ENCODE peak calls at places on chromosomes 16 and 17, in five cellular contexts. S, P, R, J and W are unnamed samples.

GRCh38 chr17:43146649-43147048 is 21.5 kb upstream of the BRCA1 start:
- DNase-seq in S (no peak), P (no peak), R (no peak), J (no peak), W (no peak)

GRCh38 chr16:5581963-5582362 is 484.4 kb upstream of the EEF2KMT start:
- DNase-seq in S (no peak), P (no peak), R (no peak), J (no peak), W (no peak)

GRCh38 chr16:81612351-81613170 is 166.5 kb upstream of the PLCG2 start:
- DNase-seq in S (no peak), P (no peak), R (no peak), J (no peak), W (no peak)

GRCh38 chr17:70314506-70314905 is 145.2 kb downstream of the KCNJ2 start:
- DNase-seq in S (no peak), P (no peak), R (no peak), J (no peak), W (no peak)

GRCh38 chr16:4787627-4788482 is at the start of gene SEPTIN12:
- DNase-seq in S (no peak), P (no peak), R (no peak), J (no peak), W (no peak)

GRCh38 chr16:75026892-75027391 is 28.1 kb downstream of the ZNRF1 start:
- DNase-seq in S (no peak), P (no peak), R (no peak), J (no peak), W (no peak)

GRCh38 chr17:68439656-68440290 is 17.5 kb downstream of the WIPI1 start:
- DNase-seq in S (no peak), P (no peak), R (no peak), J (no peak), W (no peak)

GRCh38 chr16:2990891-2991290 is 10.6 kb upstream of the PKMYT1 start:
- DNase-seq in S (no peak), P (peak), R (no peak), J (no peak), W (no peak)

GRCh38 chr16:17133851-17134250 is 336.9 kb downstream of the XYLT1 start:
- DNase-seq in S (no peak), P (no peak), R (no peak), J (no peak), W (no peak)

GRCh38 chr16:69613283-69614154 is 47.8 kb downstream of the NFAT5 start:
- DNase-seq in S (no peak), P (no peak), R (no peak), J (peak), W (no peak)

GRCh38 chr17:49496183-49496865 is 1.2 kb downstream of the NGFR start:
- DNase-seq in S (peak), P (peak), R (no peak), J (peak), W (peak)

GRCh38 chr17:13735444-13735843 is 133.7 kb upstream of the HS3ST3A1 start:
- DNase-seq in S (no peak), P (no peak), R (no peak), J (peak), W (no peak)

GRCh38 chr16:51097729-51098128 is 53.3 kb downstream of the SALL1 start:
- DNase-seq in S (no peak), P (no peak), R (no peak), J (no peak), W (no peak)

GRCh38 chr17:7192271-7192937 is 13.2 kb upstream of the ASGR1 start:
- DNase-seq in S (no peak), P (no peak), R (no peak), J (no peak), W (no peak)

GRCh38 chr17:35898283-35899070 is 18.3 kb upstream of the CCL5 start:
- DNase-seq in S (peak), P (peak), R (no peak), J (no peak), W (no peak)

GRCh38 chr17:40025991-40026815 is 11.0 kb downstream of the CSF3 start:
- DNase-seq in S (no peak), P (no peak), R (no peak), J (no peak), W (no peak)

GRCh38 chr17:7014995-7015586 is 2.7 kb downstream of the RNASEK start:
- DNase-seq in S (no peak), P (no peak), R (no peak), J (peak), W (no peak)

GRCh38 chr17:66492500-66493123 is 190.2 kb downstream of the PRKCA start:
- DNase-seq in S (no peak), P (no peak), R (no peak), J (no peak), W (no peak)

GRCh38 chr17:11644265-11645212 is 46.3 kb downstream of the DNAH9 start:
- DNase-seq in S (peak), P (peak), R (peak), J (peak), W (peak)

GRCh38 chr17:58329808-58330543 is 1.4 kb upstream of the TSPOAP1 start:
- DNase-seq in S (no peak), P (no peak), R (no peak), J (no peak), W (peak)

GRCh38 chr16:1612320-1613111 is at the start of gene CRAMP1:
- DNase-seq in S (peak), P (no peak), R (no peak), J (no peak), W (peak)
- TF ChIP-seq POLR2A in S (no peak), P (no peak), R (no peak), J (peak), W (no peak)

GRCh38 chr17:17817552-17817947 is 19.2 kb downstream of the SREBF1 start:
- DNase-seq in S (no peak), P (no peak), R (no peak), J (no peak), W (no peak)
- TF ChIP-seq POLR2A in S (no peak), P (no peak), R (no peak), J (no peak), W (no peak)

DNA sequence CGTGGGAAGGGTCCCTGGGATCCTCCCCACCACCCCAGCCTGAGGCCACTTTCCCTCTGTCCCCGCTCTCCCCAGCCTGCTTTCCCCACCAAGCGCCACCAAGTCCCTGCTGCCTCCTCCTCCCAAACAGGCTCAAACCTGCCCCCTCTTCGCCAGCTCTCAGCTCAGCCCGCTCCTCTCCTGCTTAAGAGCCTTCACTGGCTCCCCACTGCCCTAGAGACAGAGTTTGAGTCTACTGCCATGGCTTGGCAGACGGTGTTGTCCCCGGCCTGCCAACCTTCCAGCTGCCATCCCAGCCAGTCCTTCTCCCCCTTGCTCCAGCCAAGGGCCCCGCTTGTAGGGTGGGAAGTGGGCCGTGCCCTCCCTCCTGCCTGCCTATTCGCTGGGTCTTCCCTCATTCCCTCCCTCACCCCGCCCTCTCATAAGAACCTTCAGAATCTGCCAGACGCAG is 11.1 kb downstream of the IL4R start:
- DNase-seq in S (no peak), P (no peak), R (no peak), J (no peak), W (no peak)
- TF ChIP-seq POLR2A in S (no peak), P (no peak), R (no peak), J (no peak), W (no peak)

GRCh38 chr17:45244725-45245656 is 16.9 kb downstream of the SPATA32 start:
- DNase-seq in S (no peak), P (no peak), R (no peak), J (no peak), W (no peak)
- TF ChIP-seq POLR2A in S (no peak), P (no peak), R (no peak), J (no peak), W (no peak)

DNA sequence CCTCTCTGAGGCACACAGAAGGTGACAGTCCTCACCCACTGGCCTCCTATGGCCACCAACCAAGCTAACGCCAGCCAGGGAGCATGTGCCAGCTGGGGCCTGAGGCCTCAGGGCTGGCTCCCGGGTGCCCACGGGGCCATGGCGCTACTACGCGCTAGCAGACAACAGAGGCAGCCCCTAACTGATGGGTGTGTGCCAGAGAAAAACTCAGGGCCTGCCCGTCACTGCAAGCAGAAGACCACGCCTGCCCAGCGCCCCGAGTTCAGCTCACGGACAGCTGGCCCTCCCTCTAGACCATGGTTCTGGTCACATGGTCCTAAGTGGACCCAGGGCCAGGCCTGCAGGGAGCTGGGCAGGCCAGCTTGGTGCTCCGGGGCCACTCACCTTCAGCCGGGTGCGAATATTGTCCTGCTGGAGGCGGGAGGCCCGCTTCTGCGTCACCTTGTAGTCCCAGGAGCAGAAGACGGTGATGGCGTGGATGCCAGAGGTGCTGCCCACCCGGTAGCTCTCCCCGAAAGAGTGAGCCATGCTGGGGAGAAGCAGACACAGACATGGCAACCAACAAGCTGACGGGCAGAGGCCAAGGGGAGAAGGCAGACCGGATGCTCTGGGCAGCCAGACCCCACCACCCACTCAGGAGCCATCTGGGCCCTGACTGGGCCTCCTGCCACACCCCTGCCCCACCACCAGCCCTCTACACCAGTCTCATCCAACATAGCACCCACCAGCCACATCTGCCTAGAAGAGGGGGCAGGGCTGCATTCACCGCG is 6.1 kb downstream of the TMC6 start:
- DNase-seq in S (no peak), P (no peak), R (no peak), J (no peak), W (no peak)
- TF ChIP-seq POLR2A in S (no peak), P (no peak), R (no peak), J (no peak), W (no peak)

GRCh38 chr17:77445030-77445907 is 304.5 kb downstream of the SEC14L1 start:
- DNase-seq in S (no peak), P (peak), R (no peak), J (peak), W (no peak)
- TF ChIP-seq POLR2A in S (no peak), P (no peak), R (no peak), J (no peak), W (no peak)

GRCh38 chr16:65773319-65773874 is 593.1 kb upstream of the CDH5 start:
- DNase-seq in S (no peak), P (no peak), R (no peak), J (no peak), W (no peak)

GRCh38 chr16:65772134-65772732 is 594.3 kb upstream of the CDH5 start:
- DNase-seq in S (no peak), P (no peak), R (no peak), J (no peak), W (no peak)

GRCh38 chr16:65771707-65772106 is 594.8 kb upstream of the CDH5 start:
- DNase-seq in S (no peak), P (no peak), R (no peak), J (no peak), W (no peak)

GRCh38 chr16:65776639-65777183 is 589.8 kb upstream of the CDH5 start:
- DNase-seq in S (no peak), P (no peak), R (no peak), J (no peak), W (no peak)

DNA sequence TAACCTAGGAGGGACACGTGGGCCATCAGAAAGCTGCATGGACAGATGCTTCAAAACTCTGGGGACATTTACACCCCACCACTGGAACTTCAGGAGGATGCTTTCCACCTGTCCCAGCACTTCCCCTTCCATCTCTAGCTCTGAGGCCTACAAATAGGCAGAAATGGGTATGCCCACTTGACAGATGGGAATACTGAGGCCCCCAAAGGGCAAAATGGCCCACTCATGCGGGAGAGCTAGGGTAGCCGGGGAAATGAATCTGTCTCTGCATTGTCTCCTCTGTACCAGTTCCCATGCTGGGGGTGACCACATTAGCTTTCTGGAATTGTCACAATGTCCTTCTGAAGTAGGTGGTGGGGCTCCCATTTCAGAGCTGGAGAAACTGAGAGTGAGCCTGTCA is 592.1 kb upstream of the CDH5 start:
- DNase-seq in S (no peak), P (no peak), R (no peak), J (no peak), W (no peak)
- TF ChIP-seq POLR2A in S (no peak), P (no peak), R (no peak), J (no peak), W (no peak)

GRCh38 chr16:56609463-56609921 is 1.1 kb downstream of the MT2A start:
- DNase-seq in S (peak), P (peak), R (peak), J (peak), W (peak)
- TF ChIP-seq POLR2A in S (no peak), P (no peak), R (peak), J (no peak), W (peak)

GRCh38 chr17:29567362-29568330 is 809 bp upstream of the ABHD15 start:
- DNase-seq in S (peak), P (peak), R (peak), J (peak), W (peak)
- TF ChIP-seq POLR2A in S (no peak), P (no peak), R (no peak), J (no peak), W (no peak)

GRCh38 chr17:76237859-76238313 is 2.4 kb downstream of the RNF157 start:
- DNase-seq in S (no peak), P (no peak), R (no peak), J (no peak), W (no peak)
- TF ChIP-seq POLR2A in S (no peak), P (no peak), R (no peak), J (no peak), W (no peak)